ENCODE peak calls at places on chromosome 12, in nine cellular contexts. U, L, W, M, J, X, I, N and F are unnamed samples. For H3K4me1, the result is how much of the 10 kb centered on the place peaks cover.

GRCh38 chr12:18578191-18578590 is 159.6 kb downstream of the PLCZ1 start:
- DNase-seq in M (no peak), X (no peak), L (no peak), W (no peak), U (peak), J (no peak), N (no peak), I (no peak), F (no peak)

GRCh38 chr12:58242803-58243628 is 301.6 kb downstream of the ATP23 start:
- DNase-seq in U (no peak), J (no peak), N (no peak), X (no peak), L (no peak), I (no peak), W (no peak), M (no peak), F (no peak)

GRCh38 chr12:25121916-25122315 is 73.0 kb downstream of the DNAI7 start:
- DNase-seq in I (no peak), J (no peak), L (no peak), M (no peak), U (peak), X (no peak), W (no peak), N (no peak), F (no peak)

GRCh38 chr12:116037941-116038837 is 239.3 kb downstream of the MED13L start:
- DNase-seq in I (no peak), J (no peak), W (no peak), L (no peak), U (no peak), X (peak), M (no peak), N (no peak), F (no peak)

GRCh38 chr12:67077617-67078016 is 191.5 kb upstream of the CAND1 start:
- DNase-seq in X (no peak), N (no peak), U (peak), L (no peak), W (no peak), J (no peak), I (no peak), M (no peak), F (no peak)

GRCh38 chr12:100427078-100427477 is 46.6 kb upstream of the NR1H4 start:
- DNase-seq in L (no peak), J (no peak), W (no peak), X (peak), U (peak), N (no peak), M (no peak), I (peak), F (no peak)

GRCh38 chr12:19967486-19967885 is 400.9 kb upstream of the PDE3A start:
- DNase-seq in L (no peak), U (peak), I (no peak), J (peak), M (no peak), N (no peak), W (no peak), X (peak), F (no peak)

GRCh38 chr12:22275847-22276246 is 58.7 kb downstream of the ST8SIA1 start:
- DNase-seq in X (peak), J (peak), N (peak), M (peak), L (peak), U (peak), W (peak), I (no peak), F (peak)

GRCh38 chr12:11540156-11540555 is 109.3 kb upstream of the ETV6 start:
- DNase-seq in M (no peak), X (no peak), I (no peak), W (no peak), N (no peak), L (no peak), U (no peak), J (no peak), F (no peak)

GRCh38 chr12:54044425-54045093 is 9.1 kb upstream of the HOXC4 start:
- DNase-seq in J (no peak), U (no peak), I (no peak), N (no peak), L (no peak), W (no peak), X (no peak), M (no peak), F (no peak)

GRCh38 chr12:48454675-48455074 is 17.7 kb upstream of the ANP32D start:
- DNase-seq in L (no peak), X (peak), I (peak), W (no peak), J (no peak), M (no peak), U (peak), N (no peak), F (peak)

GRCh38 chr12:44616385-44616784 is 259.7 kb downstream of the NELL2 start:
- DNase-seq in L (no peak), W (no peak), M (no peak), J (no peak), X (no peak), I (no peak), N (no peak), U (no peak), F (no peak)

GRCh38 chr12:14962797-14963196 is 1.4 kb upstream of the ARHGDIB start:
- DNase-seq in L (no peak), M (no peak), X (no peak), N (no peak), J (no peak), I (no peak), W (no peak), U (no peak), F (no peak)

GRCh38 chr12:121513464-121514183 is 67.2 kb downstream of the KDM2B start:
- DNase-seq in N (peak), L (no peak), U (no peak), W (no peak), J (no peak), M (no peak), I (peak), X (peak), F (no peak)

GRCh38 chr12:58764100-58764953 is 156.0 kb downstream of the LRIG3 start:
- DNase-seq in N (no peak), I (no peak), M (no peak), L (no peak), J (no peak), U (no peak), X (no peak), W (no peak), F (no peak)

GRCh38 chr12:23803547-23803946 is 145.9 kb downstream of the SOX5 start:
- DNase-seq in U (no peak), N (no peak), M (no peak), J (no peak), W (no peak), L (no peak), X (no peak), I (no peak), F (no peak)

GRCh38 chr12:4280351-4281163 is 7.0 kb downstream of the CCND2 start:
- DNase-seq in X (no peak), N (peak), M (peak), L (no peak), U (no peak), I (no peak), J (peak), W (peak), F (peak)
- H3K4me1 ChIP-seq in X (under half), N (under half), M (under half), L (under half), U (under half), I (under half), J (under half), W (under half), F (under half)

GRCh38 chr12:34016361-34016760 is 5.9 kb upstream of the ALG10 start:
- DNase-seq in W (no peak), L (no peak), U (no peak), N (no peak), J (no peak), M (no peak), X (peak), I (no peak), F (no peak)
- TF ChIP-seq CTCF in W (no peak), L (no peak), U (no peak), N (no peak), J (no peak), M (no peak), X (no peak), I (no peak), F (no peak)

GRCh38 chr12:3810540-3810939 is 57.6 kb upstream of the CRACR2A start:
- DNase-seq in L (no peak), U (no peak), X (no peak), M (no peak), J (no peak), N (no peak), I (no peak), W (no peak), F (no peak)
- H3K27ac ChIP-seq in L (no peak), U (no peak), X (no peak), M (no peak), J (no peak), N (no peak), I (no peak), W (no peak), F (no peak)

GRCh38 chr12:124377981-124378509 is 83.2 kb downstream of the RFLNA start:
- DNase-seq in L (no peak), M (no peak), X (no peak), W (no peak), N (no peak), J (peak), U (no peak), I (no peak), F (no peak)
- H3K4me1 ChIP-seq in L (under half), M (under half), X (half or more), W (half or more), N (under half), J (under half), U (under half), I (under half), F (under half)

DNA sequence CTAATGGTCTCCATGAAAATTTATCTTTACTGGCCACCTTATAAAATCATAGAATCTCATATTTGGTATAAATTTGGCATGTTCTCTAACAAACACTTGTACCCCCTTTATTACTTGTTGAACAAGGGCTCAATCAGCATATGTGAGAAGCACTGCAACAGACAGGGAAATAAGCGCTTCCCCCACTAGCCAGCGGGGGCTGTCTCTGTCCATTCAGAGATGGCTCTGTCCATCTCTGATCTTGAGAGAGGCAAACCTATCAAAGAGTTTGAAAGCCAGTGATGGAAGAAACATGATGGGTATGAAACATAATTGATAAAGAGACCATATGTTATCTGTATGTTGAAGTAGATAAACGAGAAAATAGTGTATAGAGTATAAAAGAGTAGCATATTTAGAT is 326.8 kb downstream of the PDZRN4 start:
- DNase-seq in I (peak), U (no peak), L (no peak), J (no peak), W (no peak), M (no peak), N (no peak), X (no peak), F (peak)
- TF ChIP-seq CTCF in I (no peak), U (no peak), L (no peak), J (no peak), W (no peak), M (no peak), N (no peak), X (no peak), F (peak)

DNA sequence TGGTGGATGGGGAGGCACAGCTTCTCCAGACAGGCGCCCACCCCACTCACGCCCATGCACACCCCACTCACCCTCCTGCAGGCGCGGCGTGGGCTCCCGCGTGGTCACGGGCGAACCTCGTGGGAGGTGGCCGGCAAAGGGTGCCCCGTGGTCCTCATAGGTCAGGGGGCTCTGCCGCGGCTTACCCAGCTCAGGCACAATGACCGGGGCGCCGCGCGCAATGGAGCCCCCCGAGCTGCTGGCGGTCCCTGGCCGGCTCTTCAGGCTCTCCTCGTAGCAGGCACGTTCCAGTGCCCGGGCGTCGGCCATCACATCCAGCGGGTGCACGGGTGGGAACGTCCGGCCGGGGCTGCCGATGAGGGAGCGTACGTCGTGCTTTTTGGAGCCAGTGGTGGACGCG is 49.6 kb downstream of the RFLNA start:
- DNase-seq in U (no peak), W (no peak), X (no peak), J (no peak), I (no peak), L (no peak), N (no peak), M (no peak), F (no peak)
- H3K27ac ChIP-seq in U (no peak), W (no peak), X (no peak), J (no peak), I (no peak), L (no peak), N (no peak), M (no peak), F (no peak)

DNA sequence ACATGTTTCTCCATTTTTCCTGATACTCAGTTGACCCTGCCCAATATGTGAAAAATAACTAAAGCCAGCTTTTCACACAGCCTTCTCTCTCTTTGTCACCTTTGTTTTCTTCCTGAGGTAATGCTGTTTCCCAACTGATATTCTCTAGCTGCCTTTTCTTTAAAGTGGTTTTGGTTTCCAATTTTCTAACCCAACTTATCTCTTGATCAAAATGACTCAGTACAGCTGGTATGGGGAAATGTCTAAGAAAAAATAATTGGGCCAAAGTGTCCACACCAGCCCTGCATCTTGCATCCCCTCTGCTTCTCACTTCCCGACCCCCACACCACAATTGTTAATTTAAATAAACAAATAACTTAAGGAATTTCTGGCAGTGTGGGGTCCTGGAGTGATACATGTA is 193.8 kb downstream of the SYT1 start:
- DNase-seq in X (peak), M (no peak), N (no peak), U (peak), W (no peak), I (peak), J (no peak), L (no peak), F (no peak)
- H3K4me1 ChIP-seq in X (half or more), M (under half), N (under half), U (under half), W (under half), I (half or more), J (under half), L (under half), F (under half)

DNA sequence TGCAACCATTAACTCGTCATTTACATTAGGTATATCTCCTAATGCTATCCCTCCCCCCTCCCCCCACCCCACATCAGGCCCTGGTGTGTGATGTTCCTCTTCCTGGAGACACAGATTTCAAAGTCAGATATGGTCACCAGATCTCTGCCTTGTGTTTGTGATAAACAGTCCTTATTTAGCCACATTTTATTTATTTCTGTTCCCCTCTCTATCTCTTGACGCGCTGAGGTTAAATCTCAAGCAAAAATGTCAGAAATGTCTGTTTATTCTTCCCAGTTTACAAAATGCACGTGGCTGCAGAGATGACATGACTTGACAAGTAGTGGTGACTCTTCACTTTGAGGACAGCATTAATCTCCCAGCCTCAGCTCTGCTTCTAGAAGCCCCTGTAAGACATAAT is 11.5 kb upstream of the RASSF3 start:
- DNase-seq in L (no peak), U (no peak), M (no peak), N (no peak), I (no peak), X (no peak), J (no peak), W (no peak), F (no peak)
- TF ChIP-seq CTCF in L (no peak), U (no peak), M (no peak), N (no peak), I (no peak), X (no peak), J (no peak), W (no peak), F (no peak)